ENCODE peak calls at places on chromosomes 11 and 22, in eight cellular contexts. G is A549, Q is fibroblast of pulmonary artery, N is left ventricle myocardium superior, M is HFF-Myc, O is HFFc6, X is fibroblast of lung, A is Calu3. I is an unnamed sample.

GRCh38 chr11:73381589-73381988 is 5.4 kb downstream of the RELT start:
- DNase-seq in G (no peak), Q (no peak), N (no peak), M (no peak), O (no peak), X (no peak), A (no peak), I (no peak)

GRCh38 chr22:31106651-31107205 is 640 bp downstream of the SELENOM start:
- DNase-seq in G (no peak), Q (peak), N (no peak), M (no peak), O (no peak), X (peak), A (no peak), I (no peak)

GRCh38 chr11:76637491-76638266 is 32.9 kb downstream of the LRRC32 start:
- DNase-seq in G (no peak), Q (no peak), N (peak), M (no peak), O (no peak), X (no peak), A (no peak), I (no peak)

GRCh38 chr11:1693327-1694063 is 3.5 kb upstream of the KRTAP5-6 start:
- DNase-seq in G (peak), Q (peak), N (peak), M (peak), O (peak), X (peak), A (peak), I (peak)

GRCh38 chr22:27358096-27358870 is 443.3 kb downstream of the MN1 start:
- DNase-seq in G (no peak), Q (no peak), N (no peak), M (no peak), O (no peak), X (no peak), A (no peak), I (no peak)

GRCh38 chr11:126716456-126717083 is 284.0 kb downstream of the KIRREL3 start:
- DNase-seq in G (peak), Q (peak), N (no peak), M (peak), O (peak), X (peak), A (peak), I (peak)

GRCh38 chr11:16809901-16810668 is 71.6 kb downstream of the C11orf58 start:
- DNase-seq in G (no peak), Q (peak), N (peak), M (no peak), O (no peak), X (peak), A (peak), I (no peak)

GRCh38 chr11:134120921-134121526 is 52.2 kb downstream of the JAM3 start:
- DNase-seq in G (no peak), Q (peak), N (peak), M (no peak), O (peak), X (peak), A (no peak), I (no peak)

GRCh38 chr11:29628584-29628983 is 388.2 kb downstream of the KCNA4 start:
- DNase-seq in G (no peak), Q (no peak), N (no peak), M (no peak), O (no peak), X (no peak), A (no peak), I (no peak)

GRCh38 chr11:13949876-13950275 is 12.6 kb upstream of the SPON1 start:
- DNase-seq in G (no peak), Q (peak), N (no peak), M (no peak), O (no peak), X (no peak), A (no peak), I (no peak)

GRCh38 chr11:73478737-73479347 is 102.6 kb downstream of the RELT start:
- DNase-seq in G (peak), Q (peak), N (no peak), M (no peak), O (peak), X (peak), A (peak), I (no peak)

GRCh38 chr22:45548991-45549736 is 46.5 kb downstream of the FBLN1 start:
- DNase-seq in G (peak), Q (peak), N (peak), M (peak), O (peak), X (peak), A (peak), I (no peak)

GRCh38 chr22:47158457-47158856 is 396.0 kb downstream of the TBC1D22A start:
- DNase-seq in G (no peak), Q (no peak), N (peak), M (no peak), O (no peak), X (no peak), A (no peak), I (no peak)

GRCh38 chr11:103543456-103543855 is 434.2 kb downstream of the DYNC2H1 start:
- DNase-seq in G (no peak), Q (no peak), N (no peak), M (no peak), O (no peak), X (no peak), A (no peak), I (no peak)